ENCODE peak calls at places on chromosomes 16 and 17, in nine cellular contexts. B is retina; C is cardiac fibroblast; E is fibroblast of mammary gland; L is AG20443; K is stimulated activated naive CD8-positive, alpha-beta T cell treated with anti-CD3 and anti-CD28 coated beads, Interleukin-15, Interleukin-2, amounts not matched to agents 100 U/mL and 50 U/mL, for 24 hours; J is stimulated activated CD4-positive, alpha-beta T cell treated with anti-CD3 and anti-CD28 coated beads, Interleukin-1b, Interleukin-23, amount 100 ng/mL, for 24 hours; M is GM04504; U is NCI-H510A treated with DMSO at 0.1 percent for 48 hours. F is an unnamed sample.

GRCh38 chr17:15262291-15263205 is 2.6 kb downstream of the PMP22 start:
- DNase-seq in M (peak), E (peak), K (peak), C (peak), J (no peak), U (no peak), B (peak), L (peak), F (peak)

GRCh38 chr17:28193241-28193640 is 125.8 kb upstream of the TMEM97 start:
- DNase-seq in U (no peak), M (no peak), K (no peak), J (no peak), E (no peak), C (no peak), L (no peak), B (no peak), F (no peak)

GRCh38 chr17:19346351-19347255 is 15.9 kb downstream of the B9D1 start:
- DNase-seq in U (no peak), M (peak), K (no peak), B (peak), L (peak), C (peak), J (no peak), E (peak), F (no peak)

GRCh38 chr17:10751569-10751968 is 21.7 kb upstream of the TMEM220 start:
- DNase-seq in L (no peak), E (no peak), B (peak), K (no peak), J (no peak), M (no peak), C (no peak), U (no peak), F (no peak)

GRCh38 chr16:53892155-53892554 is 188.2 kb downstream of the FTO start:
- DNase-seq in L (peak), M (peak), J (peak), K (peak), U (peak), C (peak), B (peak), E (peak), F (peak)

GRCh38 chr17:50170662-50171370 is 5.0 kb downstream of the SGCA start:
- DNase-seq in J (no peak), M (no peak), L (no peak), E (peak), C (peak), B (no peak), K (no peak), U (no peak), F (no peak)

GRCh38 chr17:81481011-81481799 is 31.4 kb downstream of the ACTG1 start:
- DNase-seq in K (peak), J (peak), E (peak), C (peak), M (no peak), B (peak), L (peak), U (peak), F (peak)

GRCh38 chr17:75153854-75154194 is 488 bp downstream of the JPT1 start:
- DNase-seq in C (no peak), U (no peak), E (no peak), L (peak), M (no peak), B (peak), J (peak), K (peak), F (no peak)

GRCh38 chr16:53960954-53961616 is 257.1 kb downstream of the FTO start:
- DNase-seq in M (no peak), U (no peak), L (no peak), K (no peak), J (no peak), C (no peak), B (peak), E (no peak), F (no peak)

GRCh38 chr16:741986-742629 is 1.3 kb upstream of the CIAO3 start:
- DNase-seq in K (no peak), U (no peak), E (no peak), M (no peak), L (no peak), J (no peak), C (no peak), B (no peak), F (no peak)

GRCh38 chr16:11129378-11129781 is 126.6 kb downstream of the SOCS1 start:
- DNase-seq in J (no peak), U (no peak), C (peak), M (peak), K (no peak), L (peak), B (no peak), E (peak), F (no peak)

GRCh38 chr17:42098747-42099399 is 600 bp upstream of the ZNF385C start:
- DNase-seq in U (no peak), J (no peak), B (peak), C (no peak), K (no peak), M (no peak), E (no peak), L (no peak), F (no peak)

GRCh38 chr17:35944151-35944550 is 638 bp upstream of the LYZL6 start:
- DNase-seq in E (no peak), C (no peak), J (no peak), K (no peak), U (no peak), L (no peak), B (no peak), M (no peak), F (no peak)